ENCODE peak calls at places on chromosomes 13 and 19, in ten cellular contexts. C is IMR-90, V is esophagus squamous epithelium, K is pancreas, W is testis, M is PC-3, H is uterus, U is GM23338, B is heart left ventricle, D is Peyer's patch. X is an unnamed sample. For H3K4me1, the result is how much of the 10 kb centered on the place peaks cover.

GRCh38 chr19:31438401-31439269 is 89.4 kb upstream of the TSHZ3 start:
- DNase-seq in C (no peak), M (no peak), U (no peak), W (no peak), H (no peak), D (no peak), B (no peak), V (no peak), K (no peak), X (no peak)

GRCh38 chr19:40348961-40349507 is 539 bp downstream of the PLD3 start:
- DNase-seq in D (no peak), B (no peak), M (peak), V (no peak), W (no peak), C (peak), U (peak), H (no peak), K (peak), X (no peak)

GRCh38 chr19:46992699-46993535 is 26.7 kb upstream of the NPAS1 start:
- DNase-seq in K (peak), C (no peak), D (no peak), B (peak), U (no peak), M (no peak), W (peak), H (no peak), V (no peak), X (peak)

GRCh38 chr13:73722120-73722519 is 412.1 kb downstream of the KLF12 start:
- DNase-seq in V (no peak), C (peak), M (peak), W (no peak), B (no peak), K (no peak), H (no peak), D (no peak), U (peak), X (no peak)

GRCh38 chr19:33956941-33957340 is 160.3 kb downstream of the KCTD15 start:
- DNase-seq in D (no peak), B (no peak), M (no peak), V (no peak), H (no peak), W (no peak), C (no peak), U (no peak), K (no peak), X (no peak)

GRCh38 chr19:21765151-21765550 is 2.2 kb downstream of the ZNF100 start:
- DNase-seq in U (no peak), C (no peak), D (no peak), B (no peak), M (no peak), W (no peak), V (no peak), K (no peak), H (no peak), X (no peak)

GRCh38 chr19:44694184-44694579 is 4.8 kb upstream of the CEACAM16 start:
- DNase-seq in H (no peak), U (peak), C (no peak), B (no peak), W (no peak), K (no peak), V (no peak), D (no peak), M (no peak), X (no peak)

GRCh38 chr19:49973987-49974386 is 13.0 kb upstream of the SIGLEC11 start:
- DNase-seq in K (no peak), W (peak), V (no peak), C (no peak), U (no peak), M (no peak), B (no peak), H (no peak), D (no peak), X (peak)

GRCh38 chr19:42122691-42123607 is 9.3 kb downstream of the POU2F2 start:
- DNase-seq in C (no peak), M (no peak), V (no peak), H (no peak), K (no peak), D (no peak), W (no peak), U (no peak), B (no peak), X (peak)

GRCh38 chr13:59780058-59780457 is 383.7 kb downstream of the DIAPH3 start:
- DNase-seq in U (no peak), C (peak), H (no peak), B (no peak), V (no peak), M (peak), D (no peak), K (no peak), W (no peak), X (no peak)

GRCh38 chr19:1566392-1567115 is 1.6 kb downstream of the MEX3D start:
- DNase-seq in V (no peak), D (peak), M (peak), H (peak), B (peak), W (peak), K (peak), U (peak), C (peak), X (peak)

GRCh38 chr19:17753976-17754375 is 2.7 kb downstream of the FCHO1 start:
- DNase-seq in U (no peak), V (no peak), M (no peak), D (no peak), W (no peak), H (no peak), K (no peak), B (no peak), C (no peak), X (no peak)

GRCh38 chr19:3067549-3067948 is 5.3 kb upstream of the TLE5 start:
- DNase-seq in K (no peak), D (no peak), W (no peak), U (no peak), H (no peak), V (no peak), M (no peak), B (no peak), C (no peak), X (no peak)

GRCh38 chr19:7869453-7869909 is 4.7 kb downstream of the PRR36 start:
- DNase-seq in W (peak), M (peak), U (peak), B (peak), H (peak), C (peak), K (peak), D (peak), V (no peak), X (peak)

GRCh38 chr13:101487046-101487830 is 34.8 kb downstream of the ITGBL1 start:
- DNase-seq in B (no peak), V (no peak), K (no peak), U (no peak), H (no peak), C (no peak), M (no peak), D (no peak), W (no peak), X (no peak)

GRCh38 chr19:55172741-55173140 is 6.3 kb upstream of the DNAAF3 start:
- DNase-seq in C (peak), U (no peak), M (peak), H (no peak), D (no peak), V (no peak), W (no peak), B (no peak), K (no peak), X (no peak)

GRCh38 chr13:49649963-49650312 is 21.6 kb downstream of the ARL11 start:
- DNase-seq in V (no peak), C (peak), K (no peak), H (no peak), U (no peak), W (no peak), D (no peak), M (no peak), B (no peak), X (peak)
- H3K4me1 ChIP-seq in V (under half), C (under half), K (under half), H (under half), U (under half), W (under half), D (under half), M (under half), B (under half), X (half or more)

DNA sequence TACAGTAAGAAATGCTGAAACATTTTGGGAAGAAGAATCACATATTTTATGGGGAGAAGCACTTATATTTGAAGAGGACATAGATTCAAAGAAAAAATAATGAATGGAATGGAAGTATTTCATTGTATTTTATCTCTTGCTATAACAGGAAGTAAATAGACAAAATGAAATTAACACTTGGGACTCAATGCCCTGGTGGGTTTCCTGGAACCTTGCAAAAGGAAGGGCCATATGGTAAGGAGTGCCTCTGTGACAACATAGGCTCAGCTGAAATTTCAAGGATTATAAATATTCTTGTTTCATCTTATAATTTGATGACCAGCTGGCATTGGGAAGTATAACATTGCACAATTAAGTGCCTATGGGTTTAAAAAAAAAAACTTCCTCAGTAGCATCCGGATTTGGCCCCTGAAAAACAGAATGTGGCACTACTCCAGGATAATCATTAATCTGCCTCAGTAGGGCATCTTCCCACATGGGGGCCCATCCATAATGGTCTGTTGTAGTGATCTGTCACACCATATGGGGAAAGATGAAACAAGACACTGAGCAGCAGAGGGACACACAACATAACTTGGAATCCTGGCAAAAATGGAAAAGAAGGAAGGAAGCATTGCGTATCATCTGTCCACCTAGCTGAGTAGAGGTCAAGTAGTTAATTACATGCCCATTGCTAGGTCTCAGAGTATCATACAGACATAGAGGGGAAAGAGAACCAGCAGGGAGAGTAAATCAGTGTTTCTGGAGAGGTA is 321.6 kb downstream of the NDFIP2 start:
- DNase-seq in U (no peak), W (no peak), M (no peak), K (no peak), B (no peak), V (no peak), H (no peak), C (no peak), D (no peak), X (no peak)
- TF ChIP-seq CTCF in U (no peak), W (no peak), M (no peak), K (no peak), B (no peak), V (no peak), H (no peak), C (no peak), D (no peak), X (no peak)

GRCh38 chr13:41315466-41316047 is 4.5 kb downstream of the NAA16 start:
- DNase-seq in C (peak), U (no peak), M (no peak), V (no peak), B (no peak), H (no peak), K (no peak), W (no peak), D (no peak), X (no peak)
- H3K4me3 ChIP-seq in C (no peak), U (no peak), M (no peak), V (no peak), B (no peak), H (no peak), K (no peak), W (no peak), D (no peak), X (no peak)

GRCh38 chr19:19381007-19381926 is 24.2 kb upstream of the GATAD2A start:
- DNase-seq in K (no peak), W (peak), H (no peak), C (no peak), M (peak), B (no peak), D (no peak), V (no peak), U (no peak), X (no peak)
- H3K4me1 ChIP-seq in K (under half), W (under half), H (under half), C (under half), M (under half), B (under half), D (half or more), V (half or more), U (under half), X (under half)

DNA sequence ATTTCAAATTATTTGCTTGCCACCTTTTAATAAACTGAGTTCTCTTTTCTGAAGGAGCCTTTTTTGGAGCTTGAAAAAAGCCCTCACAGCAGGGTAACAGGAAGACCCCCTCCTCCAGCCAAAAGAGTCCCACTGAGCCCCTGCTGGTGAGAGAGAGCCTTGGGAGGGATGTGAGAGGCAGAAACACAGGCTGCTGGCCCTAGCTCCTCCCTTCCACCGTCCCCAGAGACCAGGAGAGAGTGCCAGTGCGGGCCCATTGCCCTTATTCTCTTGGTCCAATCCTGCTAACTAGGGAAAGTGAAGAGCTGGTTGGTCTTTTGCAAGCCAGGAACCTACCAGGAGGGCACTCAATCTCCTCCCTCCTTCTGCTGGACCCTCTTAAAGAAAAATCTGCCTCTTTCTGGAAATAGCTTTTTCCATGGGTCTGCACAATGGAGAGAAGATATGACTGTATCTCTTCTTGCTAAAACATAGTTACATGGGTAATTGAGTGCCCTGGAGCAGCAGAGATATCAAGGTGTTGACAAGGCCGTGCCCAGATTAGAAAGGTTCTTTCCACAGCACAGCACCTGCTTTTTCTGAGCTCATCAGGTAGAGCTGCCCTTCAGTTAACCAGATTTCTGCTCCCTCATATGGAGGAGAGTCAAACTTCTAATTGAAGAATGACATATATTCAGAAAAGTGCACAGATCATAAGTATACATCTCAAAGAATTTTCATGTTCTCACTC is 113.9 kb downstream of the LRCH1 start:
- DNase-seq in D (no peak), B (peak), C (no peak), U (peak), M (no peak), W (no peak), V (no peak), H (no peak), K (no peak), X (no peak)
- TF ChIP-seq CTCF in D (no peak), B (no peak), C (no peak), U (peak), M (no peak), W (no peak), V (no peak), H (no peak), K (no peak), X (no peak)